ENCODE peak calls at places on chromosome 11, in four cellular contexts. P, Z, M and N are unnamed samples.

GRCh38 chr11:91396243-91397133 is 828.1 kb upstream of the FAT3 start:
- DNase-seq in P (no peak), Z (no peak), M (no peak), N (peak)

GRCh38 chr11:65366340-65366773 is 11.8 kb downstream of the TIGD3 start:
- DNase-seq in P (no peak), Z (no peak), M (peak), N (no peak)

GRCh38 chr11:26331911-26332571 is at the start of gene ANO3:
- DNase-seq in P (no peak), Z (no peak), M (peak), N (no peak)

GRCh38 chr11:118152552-118153471 is at the start of gene SCN4B:
- DNase-seq in P (no peak), Z (no peak), M (peak), N (no peak)

GRCh38 chr11:125016413-125016812 is 46.7 kb upstream of the SLC37A2 start:
- DNase-seq in P (no peak), Z (no peak), M (no peak), N (no peak)

GRCh38 chr11:119340335-119341221 is at the start of gene C1QTNF5:
- DNase-seq in P (peak), Z (no peak), M (peak), N (no peak)

GRCh38 chr11:58513747-58514367 is 6.0 kb upstream of the OR5B21 start:
- DNase-seq in P (no peak), Z (no peak), M (peak), N (no peak)

GRCh38 chr11:34204396-34205279 is 99.2 kb downstream of the NAT10 start:
- DNase-seq in P (no peak), Z (peak), M (no peak), N (peak)

GRCh38 chr11:19770277-19770676 is 57.6 kb downstream of the NAV2 start:
- DNase-seq in P (no peak), Z (no peak), M (no peak), N (no peak)

GRCh38 chr11:79269923-79270322 is 170.9 kb downstream of the TENM4 start:
- DNase-seq in P (no peak), Z (no peak), M (no peak), N (no peak)

GRCh38 chr11:35289821-35290220 is 129.5 kb downstream of the SLC1A2 start:
- DNase-seq in P (no peak), Z (no peak), M (no peak), N (no peak)

DNA sequence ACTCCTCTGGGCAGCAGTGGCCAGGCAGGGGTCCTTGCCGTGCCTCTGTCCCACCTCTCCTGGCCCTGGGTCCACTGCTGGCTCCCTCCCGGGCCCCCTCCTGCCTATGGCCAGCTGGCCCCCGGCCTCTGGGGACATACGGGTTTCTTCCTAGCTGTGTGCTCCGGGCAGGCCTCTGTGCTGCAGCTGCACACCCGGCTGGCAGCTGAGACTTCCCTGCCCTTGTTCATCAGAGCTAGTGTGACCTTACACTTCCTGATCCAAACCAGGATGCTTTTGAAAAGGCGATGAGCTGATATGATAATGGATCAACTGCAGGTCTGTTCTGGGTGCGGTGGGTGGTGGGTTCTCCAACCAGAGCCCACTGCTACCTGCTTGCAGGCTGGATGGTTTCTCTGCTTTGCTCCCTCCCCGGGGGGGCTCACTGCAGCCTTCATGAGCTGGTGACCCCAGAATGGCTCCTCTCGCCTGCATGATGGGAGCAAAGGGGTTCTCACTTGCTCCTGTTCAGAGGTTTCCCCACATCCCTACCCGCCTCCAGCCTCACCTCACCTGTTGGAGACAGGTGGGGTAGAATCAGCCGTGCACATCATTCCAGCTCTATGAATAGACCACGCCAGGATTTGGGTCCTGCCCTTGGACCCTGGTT is 13.3 kb downstream of the B3GAT1 start:
- DNase-seq in P (no peak), Z (no peak), M (peak), N (no peak)
- H3K27ac ChIP-seq in P (peak), Z (no peak), M (peak), N (no peak)

GRCh38 chr11:74444173-74444832 is 23.0 kb downstream of the KCNE3 start:
- DNase-seq in P (no peak), Z (no peak), M (no peak), N (no peak)
- H3K27ac ChIP-seq in P (no peak), Z (no peak), M (peak), N (no peak)

DNA sequence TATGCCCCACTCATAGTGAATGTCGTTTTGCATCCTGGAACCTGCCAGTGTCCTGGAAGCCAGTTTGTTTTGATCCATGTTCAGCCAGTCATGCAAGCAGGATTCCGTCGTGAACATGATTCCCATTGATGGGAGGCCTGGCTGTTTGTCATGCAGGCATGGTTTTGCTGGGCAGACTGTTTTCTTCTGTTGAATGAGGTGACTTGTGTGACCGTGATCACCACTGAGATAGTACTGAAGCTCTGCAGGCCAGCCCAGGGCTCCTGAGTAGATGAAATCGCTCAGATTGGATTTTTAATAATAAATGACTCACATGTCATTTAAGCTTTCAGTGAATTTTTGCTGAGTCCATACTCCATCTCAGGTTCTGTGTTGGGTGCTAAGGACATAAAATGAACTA is 117.8 kb downstream of the PDE2A start:
- DNase-seq in P (no peak), Z (no peak), M (no peak), N (no peak)
- H3K27ac ChIP-seq in P (no peak), Z (no peak), M (no peak), N (no peak)

GRCh38 chr11:62889484-62890437 is 9.1 kb downstream of the SLC3A2 start:
- DNase-seq in P (no peak), Z (no peak), M (no peak), N (no peak)
- H3K27ac ChIP-seq in P (peak), Z (no peak), M (no peak), N (peak)